ENCODE peak calls at places on chromosomes 16 and 17, in four cellular contexts. S is A549, T is mesendoderm, P is IMR-90. O is an unnamed sample. For H3K4me1, the result is how much of the 10 kb centered on the place peaks cover.

GRCh38 chr16:27238016-27238587 is 30.5 kb downstream of the NSMCE1 start:
- DNase-seq in T (no peak), P (no peak), S (no peak), O (peak)

GRCh38 chr17:49299996-49300395 is 62.1 kb downstream of the ZNF652 start:
- DNase-seq in S (no peak), P (no peak), T (no peak), O (no peak)

GRCh38 chr16:1947369-1947670 is 4.3 kb upstream of the MSRB1 start:
- DNase-seq in S (no peak), T (no peak), P (no peak), O (peak)

GRCh38 chr17:59777033-59777432 is 69.6 kb downstream of the VMP1 start:
- DNase-seq in T (no peak), P (no peak), S (no peak), O (no peak)

GRCh38 chr16:73166394-73166971 is 118.6 kb upstream of the ZFHX3 start:
- DNase-seq in T (no peak), P (no peak), S (no peak), O (no peak)

GRCh38 chr17:76700627-76701470 is 9.9 kb downstream of the MXRA7 start:
- DNase-seq in P (peak), T (peak), S (no peak), O (no peak)

GRCh38 chr16:5328546-5328945 is 231.0 kb upstream of the EEF2KMT start:
- DNase-seq in S (no peak), T (peak), P (no peak), O (no peak)

GRCh38 chr17:81000089-81000630 is 8.5 kb downstream of the CHMP6 start:
- DNase-seq in T (no peak), S (no peak), P (no peak), O (peak)

GRCh38 chr16:67719778-67720144 is 645 bp upstream of the GFOD2 start:
- DNase-seq in P (peak), S (peak), T (peak), O (no peak)

GRCh38 chr16:66900721-66901441 is 17.8 kb downstream of the CDH16 start:
- DNase-seq in S (no peak), P (no peak), T (no peak), O (no peak)

GRCh38 chr17:8674344-8675305 is 44.1 kb upstream of the MYH10 start:
- DNase-seq in T (no peak), P (peak), S (no peak), O (peak)

GRCh38 chr16:12674096-12674495 is 129.6 kb downstream of the CPPED1 start:
- DNase-seq in S (peak), T (no peak), P (peak), O (no peak)

GRCh38 chr17:70535986-70536385 is 366.7 kb downstream of the KCNJ2 start:
- DNase-seq in P (no peak), T (no peak), S (no peak), O (no peak)

GRCh38 chr16:3045758-3046505 is 429 bp upstream of the MMP25 start:
- DNase-seq in P (no peak), S (no peak), T (peak), O (no peak)

GRCh38 chr17:81741594-81742452 is 29.7 kb downstream of the SLC25A10 start:
- DNase-seq in T (no peak), P (no peak), S (no peak), O (peak)

GRCh38 chr16:85355515-85355837 is 243.2 kb upstream of the CIBAR2 start:
- DNase-seq in P (no peak), S (no peak), T (no peak), O (no peak)

GRCh38 chr16:85353839-85354622 is 241.8 kb upstream of the CIBAR2 start:
- DNase-seq in P (no peak), T (no peak), S (no peak), O (peak)

GRCh38 chr16:85353013-85353412 is 240.7 kb upstream of the CIBAR2 start:
- DNase-seq in T (no peak), P (no peak), S (no peak), O (no peak)

GRCh38 chr16:85356157-85356556 is 243.9 kb upstream of the CIBAR2 start:
- DNase-seq in P (no peak), T (no peak), S (no peak), O (no peak)

GRCh38 chr16:85354623-85355514 is 242.6 kb upstream of the CIBAR2 start:
- DNase-seq in T (no peak), S (no peak), P (peak), O (no peak)
- H3K4me1 ChIP-seq in T (under half), S (under half), P (under half), O (under half)

DNA sequence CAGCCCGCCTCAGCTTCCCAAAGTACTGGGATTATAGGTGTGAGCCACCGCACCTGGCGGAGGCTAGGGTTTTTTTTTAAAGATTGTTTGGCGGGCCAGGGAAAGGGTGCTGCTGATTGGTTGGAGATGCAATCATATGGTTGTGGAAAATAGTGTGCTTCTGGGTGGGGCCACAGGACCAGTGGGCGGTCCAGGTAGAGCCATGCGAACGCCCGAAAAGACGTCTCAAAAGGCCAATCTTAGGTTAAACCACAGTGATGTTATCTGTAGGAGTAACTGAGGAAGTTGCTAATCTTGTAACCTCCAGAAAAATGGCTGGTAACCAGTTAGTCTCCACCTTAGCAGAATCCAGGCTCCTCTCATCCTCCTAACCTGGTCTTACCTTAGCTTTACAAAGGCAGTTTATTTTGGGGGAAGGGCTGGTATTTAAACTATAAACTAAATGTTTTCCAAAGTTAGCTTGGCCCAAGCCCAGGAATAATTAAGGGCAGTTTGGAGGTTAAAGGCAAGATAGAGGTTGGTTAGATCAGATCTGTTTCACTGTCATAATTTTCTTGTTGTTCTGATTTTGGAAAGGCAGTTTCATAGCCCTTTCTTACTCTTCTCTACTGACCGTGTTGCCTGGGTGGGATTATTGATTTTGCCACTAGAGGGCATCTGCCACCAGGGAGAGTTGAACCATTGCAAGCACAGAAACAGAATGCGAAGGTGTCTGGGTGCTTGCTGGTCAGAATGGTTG is 111.0 kb downstream of the PLCG2 start:
- DNase-seq in S (peak), T (peak), P (peak), O (no peak)
- H3K4me1 ChIP-seq in S (under half), T (under half), P (under half), O (under half)

GRCh38 chr17:78922876-78923498 is 2.2 kb downstream of the TIMP2 start:
- DNase-seq in S (no peak), T (no peak), P (no peak), O (no peak)
- H3K4me1 ChIP-seq in S (half or more), T (under half), P (under half), O (half or more)

GRCh38 chr16:87391324-87391949 is 699 bp upstream of the MAP1LC3B start:
- DNase-seq in T (peak), P (no peak), S (peak), O (peak)
- H3K4me1 ChIP-seq in T (under half), P (under half), S (half or more), O (half or more)